ENCODE peak calls at places on chromosomes 2 and 18, in six cellular contexts. O is A549, F is GM12878, X is HepG2, P is K562, L is endothelial cell of umbilical vein. T is an unnamed sample.

GRCh38 chr2:241289053-241289452 is 26.4 kb downstream of the HDLBP start:
- DNase-seq in O (no peak), F (no peak), X (no peak), P (no peak), L (no peak), T (no peak)

GRCh38 chr18:66124394-66124793 is 373.6 kb downstream of the CDH7 start:
- DNase-seq in O (peak; percentile 1), F (no peak), X (peak; percentile 1), P (no peak), L (no peak), T (peak; percentile 5)

GRCh38 chr2:186308347-186308746 is 177.7 kb upstream of the ZC3H15 start:
- DNase-seq in O (no peak), F (no peak), X (peak; percentile 88), P (no peak), L (peak; percentile 13), T (peak; percentile 10)

GRCh38 chr2:71759056-71759455 is 305.7 kb downstream of the DYSF start:
- DNase-seq in O (no peak), F (no peak), X (no peak), P (no peak), L (no peak), T (no peak)

GRCh38 chr18:6333981-6334380 is 80.7 kb downstream of the L3MBTL4 start:
- DNase-seq in O (no peak), F (no peak), X (peak; percentile 18), P (no peak), L (no peak), T (no peak)

GRCh38 chr18:61949946-61950345 is 57.1 kb upstream of the RNF152 start:
- DNase-seq in O (no peak), F (no peak), X (no peak), P (no peak), L (peak; percentile 83), T (no peak)

GRCh38 chr2:227661019-227661726 is 5.4 kb upstream of the SCYGR5 start:
- DNase-seq in O (no peak), F (no peak), X (no peak), P (no peak), L (no peak), T (no peak)

GRCh38 chr2:217837001-217837491 is 165.7 kb downstream of the TNS1 start:
- DNase-seq in O (peak; percentile 23), F (no peak), X (peak; percentile 17), P (peak; percentile 21), L (no peak), T (peak; percentile 21)

GRCh38 chr2:105373344-105373781 is 25.5 kb downstream of the FHL2 start:
- DNase-seq in O (no peak), F (no peak), X (peak; percentile 35), P (no peak), L (no peak), T (no peak)

GRCh38 chr2:96140941-96141623 is 2.8 kb upstream of the ASTL start:
- DNase-seq in O (no peak), F (no peak), X (no peak), P (no peak), L (no peak), T (no peak)

GRCh38 chr2:231565915-231566594 is 26.6 kb upstream of the TEX44 start:
- DNase-seq in O (peak; percentile 40), F (no peak), X (no peak), P (no peak), L (no peak), T (no peak)

GRCh38 chr2:122300758-122301157 is 545.3 kb downstream of the TSN start:
- DNase-seq in O (peak; percentile 4), F (no peak), X (no peak), P (no peak), L (no peak), T (peak; percentile 37)

GRCh38 chr2:66925128-66925527 is 472.0 kb upstream of the ETAA1 start:
- DNase-seq in O (no peak), F (no peak), X (no peak), P (no peak), L (peak; percentile 9), T (no peak)

GRCh38 chr2:95149397-95149984 is 10.2 kb downstream of the ZNF514 start:
- DNase-seq in O (peak; percentile 22), F (no peak), X (no peak), P (no peak), L (no peak), T (no peak)

GRCh38 chr2:100247256-100248043 is 74.9 kb downstream of the LONRF2 start:
- DNase-seq in O (no peak), F (peak; percentile 51), X (no peak), P (no peak), L (no peak), T (peak; percentile 37)

GRCh38 chr2:218229851-218230250 is 12.9 kb downstream of the ARPC2 start:
- DNase-seq in O (no peak), F (no peak), X (no peak), P (no peak), L (no peak), T (peak; percentile 40)

GRCh38 chr2:101818531-101819451 is 121.3 kb downstream of the MAP4K4 start:
- DNase-seq in O (no peak), F (no peak), X (peak; percentile 84), P (no peak), L (peak; percentile 78), T (no peak)

GRCh38 chr2:72153026-72153791 is 5.5 kb upstream of the CYP26B1 start:
- DNase-seq in O (no peak), F (no peak), X (no peak), P (no peak), L (no peak), T (no peak)

GRCh38 chr2:241506793-241507429 is 1.5 kb downstream of the STK25 start:
- DNase-seq in O (no peak), F (no peak), X (no peak), P (no peak), L (peak; percentile 46), T (no peak)

GRCh38 chr18:32091724-32092421 is at the start of gene RNF138:
- DNase-seq in O (peak; percentile 90), F (peak; percentile 42), X (peak; percentile 59), P (peak; percentile 83), L (peak; percentile 84), T (peak; percentile 90)

GRCh38 chr18:32093523-32093922 is 1.8 kb downstream of the RNF138 start:
- DNase-seq in O (no peak), F (no peak), X (peak; percentile 29), P (peak; percentile 31), L (no peak), T (peak; percentile 38)

GRCh38 chr18:32093106-32093511 is 1.4 kb downstream of the RNF138 start:
- DNase-seq in O (peak; percentile 18), F (no peak), X (peak; percentile 16), P (no peak), L (peak; percentile 59), T (peak; percentile 65)

GRCh38 chr18:32092422-32093105 is 890 bp downstream of the RNF138 start:
- DNase-seq in O (peak; percentile 96), F (peak; percentile 83), X (peak; percentile 89), P (peak; percentile 99), L (peak; percentile 98), T (peak; percentile 97)

DNA sequence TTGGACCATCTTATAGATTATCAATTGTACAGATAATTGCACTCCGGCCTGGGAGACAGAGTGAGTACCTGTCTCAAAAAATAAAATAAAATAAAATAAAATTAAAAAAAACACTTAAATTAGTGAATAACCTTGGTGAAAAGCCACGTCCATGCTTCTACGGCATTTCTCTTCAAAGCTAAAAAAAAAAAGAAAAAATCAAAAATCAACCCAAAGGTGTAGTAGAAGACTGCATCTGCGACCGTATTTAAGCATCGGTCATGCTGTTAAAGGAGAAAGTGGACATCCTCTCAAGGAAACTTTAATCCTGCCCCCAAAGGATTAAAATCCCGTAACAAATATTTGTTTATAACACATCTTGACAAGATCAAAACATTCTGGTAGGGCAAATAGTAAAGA is 350 bp upstream of the RNF138 start:
- DNase-seq in O (no peak), F (no peak), X (no peak), P (no peak), L (no peak), T (no peak)
- TF ChIP-seq MYC in O (no peak), F (no peak), X (no peak), P (no peak), L (no peak), T (no peak)

GRCh38 chr2:121212661-121213325 is 72.2 kb downstream of the TFCP2L1 start:
- DNase-seq in O (no peak), F (no peak), X (no peak), P (no peak), L (no peak), T (no peak)

GRCh38 chr2:121209014-121209610 is 75.9 kb downstream of the TFCP2L1 start:
- DNase-seq in O (no peak), F (no peak), X (no peak), P (no peak), L (no peak), T (no peak)

GRCh38 chr2:121211689-121212151 is 73.3 kb downstream of the TFCP2L1 start:
- DNase-seq in O (no peak), F (no peak), X (no peak), P (no peak), L (no peak), T (no peak)

GRCh38 chr2:121211251-121211650 is 73.8 kb downstream of the TFCP2L1 start:
- DNase-seq in O (no peak), F (no peak), X (no peak), P (no peak), L (no peak), T (no peak)

DNA sequence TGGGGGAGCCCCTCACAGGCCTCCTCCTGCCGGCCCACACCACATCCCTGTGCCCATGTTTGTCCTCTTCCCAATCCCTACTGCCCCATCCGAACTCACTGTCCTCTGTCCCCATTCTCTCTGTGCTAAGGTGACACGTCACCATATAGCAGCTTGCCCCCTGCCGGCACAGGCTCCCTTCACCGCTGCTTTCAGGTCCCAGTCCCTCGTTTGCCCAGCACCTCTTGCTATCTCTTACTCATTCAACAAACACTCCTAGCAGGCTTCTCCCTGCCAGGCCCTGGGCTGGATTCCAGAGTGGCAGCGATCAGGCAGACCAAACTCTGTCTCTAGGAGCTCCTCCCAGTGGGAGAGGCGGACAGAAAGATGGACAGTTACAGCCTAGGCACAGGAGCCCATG is 74.3 kb downstream of the TFCP2L1 start:
- DNase-seq in O (peak; percentile 54), F (no peak), X (no peak), P (no peak), L (no peak), T (no peak)
- TF ChIP-seq MAX in O (no peak), F (no peak), X (no peak), P (no peak), L (no peak), T (no peak)

DNA sequence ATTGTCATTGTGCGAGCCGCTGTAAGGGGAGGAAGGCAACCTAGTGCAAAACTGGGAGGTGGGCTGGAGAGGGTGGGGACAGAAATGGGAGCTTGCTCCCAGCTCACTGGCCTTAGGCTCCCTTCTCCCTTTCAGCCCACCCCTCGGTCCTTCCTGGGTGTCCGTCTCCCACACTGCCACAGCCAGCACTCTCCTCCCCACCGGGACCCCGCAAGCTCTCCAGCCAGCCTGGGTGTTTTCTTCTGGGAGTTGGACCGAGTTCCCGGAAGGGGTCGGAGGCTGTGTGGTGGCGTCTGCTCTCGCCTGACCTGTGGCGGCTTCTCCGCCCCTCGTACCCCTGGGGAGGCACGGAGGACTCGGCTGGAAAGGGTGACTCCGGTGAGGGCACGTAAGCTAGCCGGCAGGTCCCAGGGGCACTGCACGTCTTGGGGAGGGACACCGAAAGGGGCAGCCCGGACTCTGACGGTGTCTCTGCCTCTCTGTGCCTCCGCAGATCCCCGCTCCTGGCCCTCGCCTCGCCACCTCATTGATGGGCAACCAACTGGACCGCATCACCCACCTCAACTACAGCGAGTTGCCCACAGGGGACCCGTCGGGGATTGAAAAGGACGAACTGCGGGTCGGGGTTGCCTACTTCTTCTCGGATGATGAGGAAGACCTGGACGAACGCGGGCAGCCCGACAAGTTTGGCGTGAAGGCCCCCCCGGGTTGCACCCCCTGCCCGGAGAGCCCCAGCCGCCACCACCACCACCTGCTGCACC is 1.1 kb downstream of the LRATD1 start:
- DNase-seq in O (no peak), F (no peak), X (no peak), P (no peak), L (no peak), T (no peak)
- H3K4me3 ChIP-seq in O (peak overlapping the region; percentile 41), F (no peak overlapping the region), X (no peak overlapping the region), P (no peak overlapping the region), L (no peak overlapping the region), T (no peak overlapping the region)

GRCh38 chr2:210000464-210001324 is 1.7 kb upstream of the RPE start:
- DNase-seq in O (no peak), F (no peak), X (no peak), P (no peak), L (no peak), T (no peak)
- TF ChIP-seq MYC in O (no peak), F (no peak), X (no peak), P (no peak), L (no peak), T (no peak)